ENCODE peak calls at places on chromosomes 16 and 17, in nine cellular contexts. One of them, this sample, is unnamed.

GRCh38 chr17:57539528-57540301 is 205.4 kb downstream of the CCDC182 start:
- DNase-seq in CD8-positive, alpha-beta T cell: no peak
- DNase-seq in lower leg skin: no peak
- DNase-seq in activated B cell treated with CpG ODN at 0.5 μM for 24 hours: no peak
- DNase-seq in activated CD8-positive, alpha-beta T cell treated with anti-CD3 and anti-CD28 coated beads for 36 hours: no peak
- DNase-seq in osteoblast: no peak
- DNase-seq in CD4-positive, alpha-beta T cell: no peak
- DNase-seq in tibial artery: no peak
- DNase-seq in body of pancreas: no peak
- DNase-seq in this sample: no peak

GRCh38 chr17:1362964-1363363 is 37.1 kb downstream of the YWHAE start:
- DNase-seq in activated B cell treated with CpG ODN at 0.5 μM for 24 hours: no peak
- DNase-seq in activated CD8-positive, alpha-beta T cell treated with anti-CD3 and anti-CD28 coated beads for 36 hours: no peak
- DNase-seq in osteoblast: no peak
- DNase-seq in tibial artery: no peak
- DNase-seq in CD8-positive, alpha-beta T cell: no peak
- DNase-seq in CD4-positive, alpha-beta T cell: no peak
- DNase-seq in lower leg skin: peak
- DNase-seq in body of pancreas: no peak
- DNase-seq in this sample: no peak

GRCh38 chr17:72651988-72652387 is 440.5 kb downstream of the SLC39A11 start:
- DNase-seq in CD8-positive, alpha-beta T cell: no peak
- DNase-seq in lower leg skin: no peak
- DNase-seq in activated CD8-positive, alpha-beta T cell treated with anti-CD3 and anti-CD28 coated beads for 36 hours: no peak
- DNase-seq in tibial artery: no peak
- DNase-seq in body of pancreas: no peak
- DNase-seq in activated B cell treated with CpG ODN at 0.5 μM for 24 hours: no peak
- DNase-seq in osteoblast: no peak
- DNase-seq in CD4-positive, alpha-beta T cell: no peak
- DNase-seq in this sample: no peak

GRCh38 chr17:39665642-39666221 is 583 bp downstream of the TCAP start:
- DNase-seq in tibial artery: peak
- DNase-seq in CD8-positive, alpha-beta T cell: no peak
- DNase-seq in activated CD8-positive, alpha-beta T cell treated with anti-CD3 and anti-CD28 coated beads for 36 hours: peak
- DNase-seq in lower leg skin: no peak
- DNase-seq in CD4-positive, alpha-beta T cell: no peak
- DNase-seq in body of pancreas: peak
- DNase-seq in osteoblast: peak
- DNase-seq in activated B cell treated with CpG ODN at 0.5 μM for 24 hours: no peak
- DNase-seq in this sample: no peak

GRCh38 chr17:79399610-79400144 is 211.2 kb downstream of the RBFOX3 start:
- DNase-seq in CD8-positive, alpha-beta T cell: no peak
- DNase-seq in lower leg skin: no peak
- DNase-seq in osteoblast: no peak
- DNase-seq in CD4-positive, alpha-beta T cell: no peak
- DNase-seq in tibial artery: no peak
- DNase-seq in body of pancreas: no peak
- DNase-seq in activated CD8-positive, alpha-beta T cell treated with anti-CD3 and anti-CD28 coated beads for 36 hours: no peak
- DNase-seq in activated B cell treated with CpG ODN at 0.5 μM for 24 hours: no peak
- DNase-seq in this sample: no peak

GRCh38 chr16:12704492-12705111 is 99.1 kb downstream of the CPPED1 start:
- DNase-seq in body of pancreas: no peak
- DNase-seq in CD8-positive, alpha-beta T cell: no peak
- DNase-seq in osteoblast: no peak
- DNase-seq in tibial artery: no peak
- DNase-seq in activated CD8-positive, alpha-beta T cell treated with anti-CD3 and anti-CD28 coated beads for 36 hours: no peak
- DNase-seq in lower leg skin: no peak
- DNase-seq in CD4-positive, alpha-beta T cell: no peak
- DNase-seq in activated B cell treated with CpG ODN at 0.5 μM for 24 hours: no peak
- DNase-seq in this sample: no peak

GRCh38 chr17:28745052-28745776 is 1.4 kb downstream of the TRAF4 start:
- DNase-seq in lower leg skin: no peak
- DNase-seq in activated B cell treated with CpG ODN at 0.5 μM for 24 hours: no peak
- DNase-seq in osteoblast: peak
- DNase-seq in CD8-positive, alpha-beta T cell: peak
- DNase-seq in CD4-positive, alpha-beta T cell: no peak
- DNase-seq in activated CD8-positive, alpha-beta T cell treated with anti-CD3 and anti-CD28 coated beads for 36 hours: peak
- DNase-seq in tibial artery: peak
- DNase-seq in body of pancreas: peak
- DNase-seq in this sample: peak

GRCh38 chr16:68860978-68861892 is 17.9 kb downstream of the TANGO6 start:
- DNase-seq in tibial artery: no peak
- DNase-seq in CD8-positive, alpha-beta T cell: no peak
- DNase-seq in CD4-positive, alpha-beta T cell: no peak
- DNase-seq in body of pancreas: no peak
- DNase-seq in activated CD8-positive, alpha-beta T cell treated with anti-CD3 and anti-CD28 coated beads for 36 hours: no peak
- DNase-seq in activated B cell treated with CpG ODN at 0.5 μM for 24 hours: no peak
- DNase-seq in lower leg skin: no peak
- DNase-seq in osteoblast: no peak
- DNase-seq in this sample: no peak

GRCh38 chr17:28499366-28499668 is 6.8 kb upstream of the FOXN1 start:
- DNase-seq in CD8-positive, alpha-beta T cell: no peak
- DNase-seq in CD4-positive, alpha-beta T cell: no peak
- DNase-seq in body of pancreas: peak
- DNase-seq in activated B cell treated with CpG ODN at 0.5 μM for 24 hours: no peak
- DNase-seq in lower leg skin: no peak
- DNase-seq in osteoblast: peak
- DNase-seq in tibial artery: no peak
- DNase-seq in activated CD8-positive, alpha-beta T cell treated with anti-CD3 and anti-CD28 coated beads for 36 hours: no peak
- DNase-seq in this sample: no peak

GRCh38 chr16:2028620-2029220 is 2.0 kb downstream of the NHERF2 start:
- DNase-seq in activated B cell treated with CpG ODN at 0.5 μM for 24 hours: no peak
- DNase-seq in CD8-positive, alpha-beta T cell: no peak
- DNase-seq in tibial artery: no peak
- DNase-seq in body of pancreas: no peak
- DNase-seq in lower leg skin: no peak
- DNase-seq in activated CD8-positive, alpha-beta T cell treated with anti-CD3 and anti-CD28 coated beads for 36 hours: no peak
- DNase-seq in osteoblast: no peak
- DNase-seq in CD4-positive, alpha-beta T cell: no peak
- DNase-seq in this sample: peak

GRCh38 chr16:70700101-70701020 is 14.5 kb upstream of the MTSS2 start:
- DNase-seq in body of pancreas: peak
- DNase-seq in activated B cell treated with CpG ODN at 0.5 μM for 24 hours: no peak
- DNase-seq in osteoblast: peak
- DNase-seq in lower leg skin: no peak
- DNase-seq in CD8-positive, alpha-beta T cell: no peak
- DNase-seq in tibial artery: peak
- DNase-seq in CD4-positive, alpha-beta T cell: no peak
- DNase-seq in activated CD8-positive, alpha-beta T cell treated with anti-CD3 and anti-CD28 coated beads for 36 hours: no peak
- DNase-seq in this sample: no peak

GRCh38 chr16:11155284-11155806 is 100.7 kb downstream of the SOCS1 start:
- DNase-seq in body of pancreas: no peak
- DNase-seq in tibial artery: no peak
- DNase-seq in CD8-positive, alpha-beta T cell: no peak
- DNase-seq in CD4-positive, alpha-beta T cell: no peak
- DNase-seq in osteoblast: peak
- DNase-seq in lower leg skin: no peak
- DNase-seq in activated CD8-positive, alpha-beta T cell treated with anti-CD3 and anti-CD28 coated beads for 36 hours: no peak
- DNase-seq in activated B cell treated with CpG ODN at 0.5 μM for 24 hours: no peak
- DNase-seq in this sample: peak

GRCh38 chr16:86458457-86458777 is 51.9 kb upstream of the FOXF1 start:
- DNase-seq in CD4-positive, alpha-beta T cell: no peak
- DNase-seq in CD8-positive, alpha-beta T cell: no peak
- DNase-seq in body of pancreas: no peak
- DNase-seq in tibial artery: no peak
- DNase-seq in lower leg skin: no peak
- DNase-seq in activated B cell treated with CpG ODN at 0.5 μM for 24 hours: no peak
- DNase-seq in osteoblast: no peak
- DNase-seq in activated CD8-positive, alpha-beta T cell treated with anti-CD3 and anti-CD28 coated beads for 36 hours: no peak
- DNase-seq in this sample: no peak

GRCh38 chr17:16398270-16399267 is 16.8 kb upstream of the TRPV2 start:
- DNase-seq in activated B cell treated with CpG ODN at 0.5 μM for 24 hours: no peak
- DNase-seq in osteoblast: no peak
- DNase-seq in activated CD8-positive, alpha-beta T cell treated with anti-CD3 and anti-CD28 coated beads for 36 hours: peak
- DNase-seq in CD8-positive, alpha-beta T cell: no peak
- DNase-seq in body of pancreas: peak
- DNase-seq in tibial artery: no peak
- DNase-seq in CD4-positive, alpha-beta T cell: no peak
- DNase-seq in lower leg skin: no peak
- DNase-seq in this sample: peak

GRCh38 chr17:600576-601301 is 113.9 kb downstream of the VPS53 start:
- DNase-seq in activated B cell treated with CpG ODN at 0.5 μM for 24 hours: no peak
- DNase-seq in activated CD8-positive, alpha-beta T cell treated with anti-CD3 and anti-CD28 coated beads for 36 hours: no peak
- DNase-seq in body of pancreas: no peak
- DNase-seq in tibial artery: no peak
- DNase-seq in CD8-positive, alpha-beta T cell: no peak
- DNase-seq in CD4-positive, alpha-beta T cell: no peak
- DNase-seq in lower leg skin: no peak
- DNase-seq in osteoblast: peak
- DNase-seq in this sample: no peak

GRCh38 chr16:89893642-89894548 is 20.5 kb downstream of the TCF25 start:
- DNase-seq in body of pancreas: no peak
- DNase-seq in CD8-positive, alpha-beta T cell: no peak
- DNase-seq in CD4-positive, alpha-beta T cell: no peak
- DNase-seq in activated B cell treated with CpG ODN at 0.5 μM for 24 hours: no peak
- DNase-seq in osteoblast: peak
- DNase-seq in lower leg skin: no peak
- DNase-seq in tibial artery: no peak
- DNase-seq in activated CD8-positive, alpha-beta T cell treated with anti-CD3 and anti-CD28 coated beads for 36 hours: no peak
- DNase-seq in this sample: no peak

GRCh38 chr16:8530756-8531155 is 59.6 kb downstream of the TMEM114 start:
- DNase-seq in CD4-positive, alpha-beta T cell: no peak
- DNase-seq in CD8-positive, alpha-beta T cell: no peak
- DNase-seq in activated CD8-positive, alpha-beta T cell treated with anti-CD3 and anti-CD28 coated beads for 36 hours: no peak
- DNase-seq in activated B cell treated with CpG ODN at 0.5 μM for 24 hours: no peak
- DNase-seq in tibial artery: no peak
- DNase-seq in body of pancreas: no peak
- DNase-seq in osteoblast: no peak
- DNase-seq in lower leg skin: no peak
- DNase-seq in this sample: no peak

GRCh38 chr17:74182041-74182783 is 21.3 kb upstream of the RPL38 start:
- DNase-seq in CD8-positive, alpha-beta T cell: no peak
- DNase-seq in tibial artery: no peak
- DNase-seq in osteoblast: peak
- DNase-seq in CD4-positive, alpha-beta T cell: no peak
- DNase-seq in lower leg skin: no peak
- DNase-seq in body of pancreas: peak
- DNase-seq in activated B cell treated with CpG ODN at 0.5 μM for 24 hours: no peak
- DNase-seq in activated CD8-positive, alpha-beta T cell treated with anti-CD3 and anti-CD28 coated beads for 36 hours: no peak
- DNase-seq in this sample: peak

GRCh38 chr17:17669081-17669850 is 12.0 kb upstream of the RAI1 start:
- DNase-seq in tibial artery: no peak
- DNase-seq in osteoblast: peak
- DNase-seq in lower leg skin: no peak
- DNase-seq in CD8-positive, alpha-beta T cell: no peak
- DNase-seq in activated CD8-positive, alpha-beta T cell treated with anti-CD3 and anti-CD28 coated beads for 36 hours: peak
- DNase-seq in CD4-positive, alpha-beta T cell: no peak
- DNase-seq in activated B cell treated with CpG ODN at 0.5 μM for 24 hours: no peak
- DNase-seq in body of pancreas: no peak
- DNase-seq in this sample: no peak

GRCh38 chr17:21388066-21388465 is 11.9 kb downstream of the KCNJ12 start:
- DNase-seq in activated B cell treated with CpG ODN at 0.5 μM for 24 hours: no peak
- DNase-seq in body of pancreas: no peak
- DNase-seq in osteoblast: no peak
- DNase-seq in tibial artery: no peak
- DNase-seq in CD8-positive, alpha-beta T cell: no peak
- DNase-seq in CD4-positive, alpha-beta T cell: no peak
- DNase-seq in activated CD8-positive, alpha-beta T cell treated with anti-CD3 and anti-CD28 coated beads for 36 hours: no peak
- DNase-seq in lower leg skin: no peak
- DNase-seq in this sample: no peak

DNA sequence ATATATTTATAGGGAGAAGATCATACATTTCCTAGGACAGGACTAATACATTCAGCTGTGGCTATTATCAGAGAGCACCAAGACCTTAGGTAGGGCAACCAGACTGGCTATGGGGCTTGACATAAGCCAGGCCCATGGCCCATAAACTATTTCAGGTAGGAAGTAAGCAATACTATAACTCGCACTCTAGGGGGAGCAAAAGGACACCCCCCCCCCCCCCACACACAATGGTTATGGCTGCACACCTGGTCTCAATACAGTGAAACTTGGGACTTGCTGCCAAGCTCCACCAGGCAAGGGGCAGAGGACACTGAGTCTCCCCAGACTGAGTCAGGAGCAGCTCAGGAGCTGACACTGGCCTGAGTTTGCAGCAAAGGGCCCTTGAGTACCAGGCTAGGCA is 348.9 kb upstream of the ASIC2 start:
- DNase-seq in osteoblast: no peak
- DNase-seq in CD4-positive, alpha-beta T cell: no peak
- DNase-seq in CD8-positive, alpha-beta T cell: no peak
- DNase-seq in body of pancreas: no peak
- DNase-seq in tibial artery: no peak
- DNase-seq in lower leg skin: no peak
- DNase-seq in activated CD8-positive, alpha-beta T cell treated with anti-CD3 and anti-CD28 coated beads for 36 hours: no peak
- DNase-seq in activated B cell treated with CpG ODN at 0.5 μM for 24 hours: no peak
- DNase-seq in this sample: no peak
- TF ChIP-seq CTCF in osteoblast: no peak
- TF ChIP-seq CTCF in CD4-positive, alpha-beta T cell: no peak
- TF ChIP-seq CTCF in CD8-positive, alpha-beta T cell: no peak
- TF ChIP-seq CTCF in body of pancreas: no peak
- TF ChIP-seq CTCF in tibial artery: no peak
- TF ChIP-seq CTCF in lower leg skin: no peak
- TF ChIP-seq CTCF in activated CD8-positive, alpha-beta T cell treated with anti-CD3 and anti-CD28 coated beads for 36 hours: no peak
- TF ChIP-seq CTCF in activated B cell treated with CpG ODN at 0.5 μM for 24 hours: no peak
- TF ChIP-seq CTCF in this sample: no peak

GRCh38 chr16:75265911-75266701 is 14.7 kb upstream of the BCAR1 start:
- DNase-seq in tibial artery: peak
- DNase-seq in body of pancreas: peak
- DNase-seq in osteoblast: peak
- DNase-seq in activated CD8-positive, alpha-beta T cell treated with anti-CD3 and anti-CD28 coated beads for 36 hours: no peak
- DNase-seq in CD4-positive, alpha-beta T cell: no peak
- DNase-seq in lower leg skin: no peak
- DNase-seq in CD8-positive, alpha-beta T cell: no peak
- DNase-seq in activated B cell treated with CpG ODN at 0.5 μM for 24 hours: peak
- DNase-seq in this sample: peak
- TF ChIP-seq CTCF in tibial artery: no peak
- TF ChIP-seq CTCF in body of pancreas: no peak
- TF ChIP-seq CTCF in osteoblast: no peak
- TF ChIP-seq CTCF in activated CD8-positive, alpha-beta T cell treated with anti-CD3 and anti-CD28 coated beads for 36 hours: no peak
- TF ChIP-seq CTCF in CD4-positive, alpha-beta T cell: no peak
- TF ChIP-seq CTCF in lower leg skin: no peak
- TF ChIP-seq CTCF in CD8-positive, alpha-beta T cell: no peak
- TF ChIP-seq CTCF in activated B cell treated with CpG ODN at 0.5 μM for 24 hours: no peak
- TF ChIP-seq CTCF in this sample: no peak

DNA sequence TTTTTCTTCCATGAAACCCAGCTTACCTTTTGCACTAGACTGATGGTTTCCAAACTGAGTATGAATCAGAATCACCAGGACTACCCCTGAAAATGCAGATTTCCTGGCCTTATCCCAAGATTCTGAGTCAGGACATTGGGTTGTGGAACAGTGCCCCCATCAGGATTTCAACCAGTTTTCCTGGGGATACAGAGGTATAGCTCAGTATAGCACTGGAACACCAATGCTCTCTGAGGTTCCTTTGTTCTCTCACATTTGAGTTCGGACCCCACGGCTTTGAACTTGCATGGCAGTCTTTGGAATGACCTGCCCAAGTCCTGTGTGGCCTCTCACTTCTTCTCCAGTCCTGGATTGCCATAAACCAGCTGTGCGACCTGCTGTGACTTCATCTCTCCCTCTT is 12.8 kb upstream of the CCL8 start:
- DNase-seq in activated CD8-positive, alpha-beta T cell treated with anti-CD3 and anti-CD28 coated beads for 36 hours: no peak
- DNase-seq in CD4-positive, alpha-beta T cell: no peak
- DNase-seq in osteoblast: no peak
- DNase-seq in body of pancreas: peak
- DNase-seq in lower leg skin: no peak
- DNase-seq in activated B cell treated with CpG ODN at 0.5 μM for 24 hours: no peak
- DNase-seq in tibial artery: no peak
- DNase-seq in CD8-positive, alpha-beta T cell: no peak
- DNase-seq in this sample: no peak
- TF ChIP-seq CTCF in activated CD8-positive, alpha-beta T cell treated with anti-CD3 and anti-CD28 coated beads for 36 hours: no peak
- TF ChIP-seq CTCF in CD4-positive, alpha-beta T cell: no peak
- TF ChIP-seq CTCF in osteoblast: peak
- TF ChIP-seq CTCF in body of pancreas: no peak
- TF ChIP-seq CTCF in lower leg skin: no peak
- TF ChIP-seq CTCF in activated B cell treated with CpG ODN at 0.5 μM for 24 hours: no peak
- TF ChIP-seq CTCF in tibial artery: peak
- TF ChIP-seq CTCF in CD8-positive, alpha-beta T cell: no peak
- TF ChIP-seq CTCF in this sample: peak

GRCh38 chr17:49523706-49524472 is 28.8 kb downstream of the NGFR start:
- DNase-seq in CD4-positive, alpha-beta T cell: peak
- DNase-seq in lower leg skin: peak
- DNase-seq in osteoblast: peak
- DNase-seq in CD8-positive, alpha-beta T cell: no peak
- DNase-seq in activated B cell treated with CpG ODN at 0.5 μM for 24 hours: no peak
- DNase-seq in body of pancreas: peak
- DNase-seq in activated CD8-positive, alpha-beta T cell treated with anti-CD3 and anti-CD28 coated beads for 36 hours: peak
- DNase-seq in tibial artery: peak
- DNase-seq in this sample: peak
- TF ChIP-seq CTCF in CD4-positive, alpha-beta T cell: no peak
- TF ChIP-seq CTCF in lower leg skin: no peak
- TF ChIP-seq CTCF in osteoblast: no peak
- TF ChIP-seq CTCF in CD8-positive, alpha-beta T cell: no peak
- TF ChIP-seq CTCF in activated B cell treated with CpG ODN at 0.5 μM for 24 hours: no peak
- TF ChIP-seq CTCF in body of pancreas: no peak
- TF ChIP-seq CTCF in activated CD8-positive, alpha-beta T cell treated with anti-CD3 and anti-CD28 coated beads for 36 hours: no peak
- TF ChIP-seq CTCF in tibial artery: no peak
- TF ChIP-seq CTCF in this sample: no peak

This sample was measured in chondrocyte.